ENCODE peak calls at places on chromosomes 3 and 15, in five cellular contexts. B is sigmoid colon, Y is HL-60, N is GM23338, F is endothelial cell of umbilical vein. Q is an unnamed sample.

GRCh38 chr3:121627622-121628021 is 33.1 kb downstream of the HCLS1 start:
- DNase-seq in B (no peak), Y (no peak), N (no peak), F (no peak), Q (no peak)

GRCh38 chr3:112046599-112046998 is 12.1 kb downstream of the TMPRSS7 start:
- DNase-seq in B (no peak), Y (no peak), N (no peak), F (no peak), Q (no peak)

GRCh38 chr15:46681901-46682300 is 1035.4 kb upstream of the SEMA6D start:
- DNase-seq in B (no peak), Y (no peak), N (no peak), F (no peak), Q (no peak)

GRCh38 chr15:75640483-75641175 is 605 bp upstream of the IMP3 start:
- DNase-seq in B (no peak), Y (peak), N (peak), F (peak), Q (peak)

GRCh38 chr3:57228734-57229505 is 1.4 kb downstream of the APPL1 start:
- DNase-seq in B (no peak), Y (peak), N (no peak), F (peak), Q (no peak)

GRCh38 chr15:90205050-90205848 is 4.1 kb downstream of the SEMA4B start:
- DNase-seq in B (no peak), Y (no peak), N (no peak), F (no peak), Q (no peak)

GRCh38 chr3:50173685-50174516 is 17.5 kb upstream of the GNAT1 start:
- DNase-seq in B (no peak), Y (peak), N (peak), F (no peak), Q (no peak)

GRCh38 chr3:127825764-127826163 is 3.4 kb upstream of the MGLL start:
- DNase-seq in B (no peak), Y (no peak), N (no peak), F (no peak), Q (no peak)

GRCh38 chr3:123511726-123512125 is 62.8 kb upstream of the ADCY5 start:
- DNase-seq in B (no peak), Y (no peak), N (peak), F (no peak), Q (no peak)

GRCh38 chr3:109275702-109276293 is 40.5 kb downstream of the DPPA2 start:
- DNase-seq in B (no peak), Y (peak), N (peak), F (peak), Q (no peak)

GRCh38 chr3:135889417-135889816 is 76.1 kb upstream of the PPP2R3A start:
- DNase-seq in B (no peak), Y (no peak), N (no peak), F (no peak), Q (no peak)

GRCh38 chr3:141076821-141077571 is 25.8 kb downstream of the SPSB4 start:
- DNase-seq in B (peak), Y (peak), N (peak), F (peak), Q (peak)

GRCh38 chr15:95499397-95499796 is 831.1 kb upstream of the NR2F2 start:
- DNase-seq in B (no peak), Y (no peak), N (no peak), F (peak), Q (no peak)

GRCh38 chr15:58269455-58270414 is 131.6 kb downstream of the AQP9 start:
- DNase-seq in B (no peak), Y (peak), N (peak), F (peak), Q (no peak)

GRCh38 chr3:127193341-127193740 is 410 bp downstream of the PRR23E start:
- DNase-seq in B (peak), Y (no peak), N (no peak), F (no peak), Q (no peak)

GRCh38 chr3:124774841-124775402 is 44.7 kb downstream of the UMPS start:
- DNase-seq in B (no peak), Y (no peak), N (no peak), F (no peak), Q (no peak)

GRCh38 chr3:127722104-127722784 is 49.5 kb downstream of the ABTB1 start:
- DNase-seq in B (peak), Y (no peak), N (peak), F (no peak), Q (peak)

GRCh38 chr3:58563386-58564035 is 13.7 kb downstream of the FAM107A start:
- DNase-seq in B (no peak), Y (no peak), N (no peak), F (no peak), Q (no peak)

GRCh38 chr3:179688847-179689246 is 36.0 kb downstream of the USP13 start:
- DNase-seq in B (no peak), Y (no peak), N (no peak), F (no peak), Q (no peak)

GRCh38 chr15:68218847-68219798 is 10.4 kb downstream of the CLN6 start:
- DNase-seq in B (peak), Y (no peak), N (no peak), F (no peak), Q (peak)

GRCh38 chr15:62569460-62570404 is 404.6 kb upstream of the C2CD4B start:
- DNase-seq in B (no peak), Y (peak), N (no peak), F (no peak), Q (peak)

GRCh38 chr3:123758081-123758564 is 126.0 kb downstream of the MYLK start:
- DNase-seq in B (no peak), Y (no peak), N (no peak), F (no peak), Q (no peak)

GRCh38 chr15:40618906-40619305 is 24.9 kb downstream of the KNL1 start:
- DNase-seq in B (no peak), Y (no peak), N (no peak), F (no peak), Q (no peak)

GRCh38 chr3:97815149-97815917 is 6.5 kb upstream of the CRYBG3 start:
- DNase-seq in B (no peak), Y (no peak), N (no peak), F (no peak), Q (no peak)

GRCh38 chr3:170690133-170690981 is 104.5 kb upstream of the SLC7A14 start:
- DNase-seq in B (peak), Y (peak), N (peak), F (no peak), Q (peak)

GRCh38 chr3:27423463-27423862 is 54.3 kb upstream of the NEK10 start:
- DNase-seq in B (no peak), Y (no peak), N (no peak), F (no peak), Q (no peak)

GRCh38 chr3:12227833-12228232 is 61.0 kb upstream of the PPARG start:
- DNase-seq in B (no peak), Y (no peak), N (no peak), F (no peak), Q (no peak)

GRCh38 chr3:39013289-39013688 is 38.5 kb downstream of the SCN11A start:
- DNase-seq in B (no peak), Y (no peak), N (peak), F (no peak), Q (no peak)

GRCh38 chr15:63109498-63110290 is 12.0 kb upstream of the LACTB start:
- DNase-seq in B (no peak), Y (no peak), N (no peak), F (no peak), Q (no peak)

GRCh38 chr3:2599471-2599870 is 500.8 kb downstream of the CNTN4 start:
- DNase-seq in B (no peak), Y (no peak), N (no peak), F (no peak), Q (no peak)

GRCh38 chr3:62542185-62542584 is 168.8 kb upstream of the FEZF2 start:
- DNase-seq in B (no peak), Y (no peak), N (no peak), F (no peak), Q (no peak)

GRCh38 chr15:52172869-52173268 is 18.3 kb downstream of the GNB5 start:
- DNase-seq in B (no peak), Y (no peak), N (no peak), F (no peak), Q (no peak)

GRCh38 chr15:92801412-92801773 is 98.7 kb upstream of the CHD2 start:
- DNase-seq in B (no peak), Y (no peak), N (no peak), F (no peak), Q (no peak)

GRCh38 chr3:195154793-195155535 is 116.0 kb downstream of the XXYLT1 start:
- DNase-seq in B (peak), Y (no peak), N (peak), F (peak), Q (no peak)

GRCh38 chr3:105228696-105229095 is 138.0 kb upstream of the ALCAM start:
- DNase-seq in B (no peak), Y (no peak), N (no peak), F (no peak), Q (no peak)

DNA sequence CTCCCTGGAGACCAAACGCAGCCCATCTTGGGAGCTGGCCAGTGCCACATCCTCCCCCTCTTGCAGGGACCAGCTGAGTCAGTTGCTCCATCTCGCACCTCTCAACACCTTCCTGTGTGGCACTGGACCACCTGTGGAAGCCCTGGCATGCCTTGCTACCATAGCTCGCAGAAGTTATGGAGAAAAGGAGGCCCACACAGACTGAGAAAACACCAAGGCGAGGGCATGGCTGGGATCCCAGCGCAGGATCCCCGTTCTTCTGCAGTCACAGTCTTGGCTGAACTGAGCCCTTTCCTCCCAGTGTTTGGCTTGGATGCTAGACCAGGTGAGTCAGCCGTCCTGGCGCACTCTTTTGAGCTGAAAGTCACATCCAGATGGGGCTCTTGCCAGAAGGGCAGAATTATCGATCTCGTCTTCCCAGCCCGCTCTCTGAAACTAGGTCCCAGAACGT is 46.9 kb downstream of the CHRD start:
- DNase-seq in B (no peak), Y (no peak), N (no peak), F (no peak), Q (no peak)
- TF ChIP-seq POLR2AphosphoS5 in B (no peak), Y (no peak), N (no peak), F (no peak), Q (no peak)

DNA sequence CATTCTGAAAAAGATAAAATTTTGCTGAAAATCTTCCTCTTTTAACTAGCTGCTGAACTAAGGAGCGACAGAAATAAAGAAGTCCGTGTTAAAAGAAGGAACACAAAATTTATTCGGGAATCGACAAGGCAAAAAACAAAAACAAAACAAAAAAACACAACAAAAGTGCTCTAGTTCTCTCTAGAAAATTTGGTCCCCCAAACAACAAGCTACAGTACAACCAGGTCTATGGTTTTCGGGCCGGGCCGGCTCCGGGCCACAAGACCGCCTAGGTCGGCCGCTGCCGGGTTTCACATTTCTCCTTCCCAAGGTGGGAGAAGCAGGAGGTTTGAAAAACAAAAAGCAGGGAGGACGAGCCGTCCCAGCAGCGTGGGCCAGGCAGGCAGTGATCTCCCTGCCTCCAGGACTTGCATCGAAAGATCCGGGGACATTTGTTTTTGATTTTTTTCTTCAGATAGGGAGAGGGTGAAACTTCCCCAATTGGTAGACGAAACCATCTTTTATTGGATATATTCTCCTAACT is 2.7 kb downstream of the FOXL2 start:
- DNase-seq in B (no peak), Y (no peak), N (peak), F (no peak), Q (no peak)
- H3K4me3 ChIP-seq in B (no peak), Y (no peak), N (peak), F (no peak), Q (peak)

GRCh38 chr15:73927476-73928240 is 1.4 kb downstream of the LOXL1 start:
- DNase-seq in B (no peak), Y (peak), N (peak), F (peak), Q (no peak)
- TF ChIP-seq CTCF in B (no peak), Y (no peak), N (peak), F (peak), Q (peak)

DNA sequence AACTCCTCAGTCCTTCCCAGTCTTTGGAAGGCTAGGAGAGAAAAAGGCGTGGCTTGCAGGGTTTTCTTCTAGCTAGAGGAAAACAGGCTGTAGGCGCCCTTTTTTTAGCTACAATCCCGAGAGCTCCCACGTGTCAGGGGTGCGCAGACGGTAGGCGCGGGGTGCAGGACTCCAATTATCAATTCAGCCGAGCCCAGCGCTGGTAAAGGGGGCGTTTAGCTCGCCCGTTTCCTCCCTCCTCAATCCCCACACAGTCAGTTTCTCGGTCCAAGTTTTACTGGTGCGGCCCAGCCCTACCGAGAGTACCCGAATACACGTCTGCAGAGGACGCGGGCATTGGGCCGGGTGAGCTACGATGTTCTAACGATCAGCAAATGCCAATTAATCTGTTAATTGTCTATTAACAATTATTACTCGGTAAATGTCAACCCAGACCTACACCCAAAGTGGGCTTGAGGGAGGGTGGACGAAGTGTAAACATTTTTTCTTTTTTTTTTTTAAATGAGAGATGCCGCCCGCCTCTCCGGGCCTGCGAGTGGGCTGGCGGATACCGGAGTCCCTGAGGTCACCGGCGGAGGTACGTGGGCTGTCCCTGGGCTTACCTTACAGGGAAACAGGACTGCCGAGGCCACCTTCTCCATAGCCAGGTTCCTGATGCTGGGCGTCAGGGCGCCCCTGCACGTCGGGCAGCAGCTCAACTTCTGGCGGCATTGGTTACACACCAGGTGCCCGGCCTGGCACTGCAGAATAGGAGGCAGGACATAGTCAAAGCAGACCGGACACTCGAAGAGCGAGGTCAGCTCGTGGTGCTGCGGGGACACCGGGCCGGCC is 923 bp downstream of the SIAH2 start:
- DNase-seq in B (peak), Y (peak), N (peak), F (peak), Q (peak)
- TF ChIP-seq POLR2AphosphoS5 in B (peak), Y (peak), N (peak), F (no peak), Q (no peak)

Q was measured in suprapubic skin.